ENCODE peak calls at places on chromosomes 4 and X, in seven cellular contexts. One of them, this sample, is unnamed.

GRCh38 chr4:152309418-152309817 is 226.5 kb downstream of the FBXW7 start:
- DNase-seq in K562: no peak
- DNase-seq in SK-N-SH: peak
- DNase-seq in HepG2: no peak
- DNase-seq in H1: no peak
- DNase-seq in GM12878: no peak
- DNase-seq in HCT116: no peak
- DNase-seq in this sample: no peak

GRCh38 chrX:20016618-20016945 is 25.7 kb upstream of the BCLAF3 start:
- DNase-seq in K562: no peak
- DNase-seq in SK-N-SH: no peak
- DNase-seq in HepG2: no peak
- DNase-seq in H1: no peak
- DNase-seq in GM12878: no peak
- DNase-seq in HCT116: no peak
- DNase-seq in this sample: no peak

GRCh38 chrX:138745215-138745614 is 33.7 kb upstream of the FGF13 start:
- DNase-seq in K562: peak
- DNase-seq in SK-N-SH: peak
- DNase-seq in HepG2: peak
- DNase-seq in H1: no peak
- DNase-seq in GM12878: peak
- DNase-seq in HCT116: no peak
- DNase-seq in this sample: peak

GRCh38 chrX:77788050-77788449 is 2.0 kb upstream of the ATRX start:
- DNase-seq in K562: peak
- DNase-seq in SK-N-SH: no peak
- DNase-seq in HepG2: peak
- DNase-seq in H1: no peak
- DNase-seq in GM12878: no peak
- DNase-seq in HCT116: peak
- DNase-seq in this sample: no peak

GRCh38 chrX:109218761-109219160 is 263.1 kb downstream of the GUCY2F start:
- DNase-seq in K562: no peak
- DNase-seq in SK-N-SH: no peak
- DNase-seq in HepG2: no peak
- DNase-seq in H1: no peak
- DNase-seq in GM12878: no peak
- DNase-seq in HCT116: no peak
- DNase-seq in this sample: no peak

GRCh38 chr4:107586321-107586720 is 133.7 kb downstream of the PAPSS1 start:
- DNase-seq in K562: no peak
- DNase-seq in SK-N-SH: no peak
- DNase-seq in HepG2: no peak
- DNase-seq in H1: no peak
- DNase-seq in GM12878: no peak
- DNase-seq in HCT116: no peak
- DNase-seq in this sample: no peak

GRCh38 chrX:48854898-48855297 is 19.5 kb upstream of the PCSK1N start:
- DNase-seq in K562: peak
- DNase-seq in SK-N-SH: no peak
- DNase-seq in HepG2: peak
- DNase-seq in H1: no peak
- DNase-seq in GM12878: no peak
- DNase-seq in HCT116: peak
- DNase-seq in this sample: no peak

GRCh38 chr4:74317616-74318256 is 9.5 kb downstream of the EPGN start:
- DNase-seq in K562: no peak
- DNase-seq in SK-N-SH: no peak
- DNase-seq in HepG2: no peak
- DNase-seq in H1: no peak
- DNase-seq in GM12878: no peak
- DNase-seq in HCT116: no peak
- DNase-seq in this sample: no peak

GRCh38 chr4:184514121-184514988 is 40.0 kb upstream of the IRF2 start:
- DNase-seq in K562: peak
- DNase-seq in SK-N-SH: peak
- DNase-seq in HepG2: no peak
- DNase-seq in H1: no peak
- DNase-seq in GM12878: peak
- DNase-seq in HCT116: no peak
- DNase-seq in this sample: no peak

GRCh38 chrX:45860450-45860849 is 659.8 kb upstream of the DIPK2B start:
- DNase-seq in K562: no peak
- DNase-seq in SK-N-SH: no peak
- DNase-seq in HepG2: no peak
- DNase-seq in H1: no peak
- DNase-seq in GM12878: no peak
- DNase-seq in HCT116: no peak
- DNase-seq in this sample: no peak

GRCh38 chr4:78481180-78481579 is 70.4 kb upstream of the ANXA3 start:
- DNase-seq in K562: no peak
- DNase-seq in SK-N-SH: no peak
- DNase-seq in HepG2: no peak
- DNase-seq in H1: no peak
- DNase-seq in GM12878: no peak
- DNase-seq in HCT116: no peak
- DNase-seq in this sample: no peak

GRCh38 chr4:155758500-155759371 is at the start of gene GUCY1B1:
- DNase-seq in K562: peak
- DNase-seq in SK-N-SH: peak
- DNase-seq in HepG2: no peak
- DNase-seq in H1: peak
- DNase-seq in GM12878: peak
- DNase-seq in HCT116: no peak
- DNase-seq in this sample: no peak

GRCh38 chr4:184448828-184449227 is 25.5 kb downstream of the IRF2 start:
- DNase-seq in K562: no peak
- DNase-seq in SK-N-SH: no peak
- DNase-seq in HepG2: no peak
- DNase-seq in H1: no peak
- DNase-seq in GM12878: no peak
- DNase-seq in HCT116: no peak
- DNase-seq in this sample: no peak

GRCh38 chrX:13376857-13377441 is 57.1 kb upstream of the ATXN3L start:
- DNase-seq in K562: no peak
- DNase-seq in SK-N-SH: peak
- DNase-seq in HepG2: no peak
- DNase-seq in H1: no peak
- DNase-seq in GM12878: no peak
- DNase-seq in HCT116: no peak
- DNase-seq in this sample: peak

GRCh38 chrX:101803451-101803850 is 128.4 kb downstream of the ZMAT1 start:
- DNase-seq in K562: no peak
- DNase-seq in SK-N-SH: no peak
- DNase-seq in HepG2: no peak
- DNase-seq in H1: no peak
- DNase-seq in GM12878: no peak
- DNase-seq in HCT116: no peak
- DNase-seq in this sample: no peak

GRCh38 chrX:19953145-19953544 is 37.7 kb downstream of the BCLAF3 start:
- DNase-seq in K562: no peak
- DNase-seq in SK-N-SH: no peak
- DNase-seq in HepG2: no peak
- DNase-seq in H1: no peak
- DNase-seq in GM12878: no peak
- DNase-seq in HCT116: no peak
- DNase-seq in this sample: no peak

GRCh38 chr4:83217721-83218522 is 66.7 kb downstream of the COQ2 start:
- DNase-seq in K562: peak
- DNase-seq in SK-N-SH: no peak
- DNase-seq in HepG2: no peak
- DNase-seq in H1: no peak
- DNase-seq in GM12878: peak
- DNase-seq in HCT116: no peak
- DNase-seq in this sample: no peak

GRCh38 chr4:76197971-76198410 is 15.6 kb downstream of the SCARB2 start:
- DNase-seq in K562: peak
- DNase-seq in SK-N-SH: peak
- DNase-seq in HepG2: no peak
- DNase-seq in H1: no peak
- DNase-seq in GM12878: no peak
- DNase-seq in HCT116: no peak
- DNase-seq in this sample: no peak

GRCh38 chr4:126790633-126791032 is 842.1 kb upstream of the INTU start:
- DNase-seq in K562: peak
- DNase-seq in SK-N-SH: no peak
- DNase-seq in HepG2: no peak
- DNase-seq in H1: no peak
- DNase-seq in GM12878: no peak
- DNase-seq in HCT116: no peak
- DNase-seq in this sample: peak

GRCh38 chrX:139559383-139560042 is 29.0 kb downstream of the F9 start:
- DNase-seq in K562: peak
- DNase-seq in SK-N-SH: peak
- DNase-seq in HepG2: peak
- DNase-seq in H1: no peak
- DNase-seq in GM12878: peak
- DNase-seq in HCT116: peak
- DNase-seq in this sample: peak

GRCh38 chr4:184400375-184400870 is 73.9 kb downstream of the IRF2 start:
- DNase-seq in K562: no peak
- DNase-seq in SK-N-SH: no peak
- DNase-seq in HepG2: no peak
- DNase-seq in H1: no peak
- DNase-seq in GM12878: no peak
- DNase-seq in HCT116: no peak
- DNase-seq in this sample: no peak

GRCh38 chr4:137545461-137545861 is 13.2 kb upstream of the PCDH18 start:
- DNase-seq in K562: no peak
- DNase-seq in SK-N-SH: no peak
- DNase-seq in HepG2: no peak
- DNase-seq in H1: no peak
- DNase-seq in GM12878: no peak
- DNase-seq in HCT116: no peak
- DNase-seq in this sample: no peak

GRCh38 chr4:69800599-69800998 is 40.2 kb upstream of the SULT1B1 start:
- DNase-seq in K562: no peak
- DNase-seq in SK-N-SH: no peak
- DNase-seq in HepG2: no peak
- DNase-seq in H1: no peak
- DNase-seq in GM12878: no peak
- DNase-seq in HCT116: no peak
- DNase-seq in this sample: no peak

DNA sequence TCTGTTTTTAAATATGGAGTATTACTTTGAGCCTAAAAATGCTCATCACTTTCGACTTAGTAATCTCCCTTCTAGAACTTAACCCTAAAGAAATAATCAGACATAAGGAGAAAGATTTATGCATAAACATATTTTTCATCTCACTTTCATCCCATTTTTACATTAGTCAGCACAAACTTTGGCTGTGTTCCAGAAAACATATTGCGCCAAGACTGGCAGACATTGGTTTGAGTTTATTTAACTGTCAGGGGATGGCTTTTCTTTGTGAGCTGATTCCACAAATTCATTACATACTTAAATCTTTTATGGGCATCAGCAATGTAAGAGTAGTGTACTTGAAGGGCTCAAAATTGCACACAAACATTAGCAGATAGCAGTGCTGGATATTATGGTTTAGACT is 23.7 kb downstream of the MAOA start:
- DNase-seq in K562: no peak
- DNase-seq in SK-N-SH: no peak
- DNase-seq in HepG2: no peak
- DNase-seq in H1: no peak
- DNase-seq in GM12878: no peak
- DNase-seq in HCT116: no peak
- DNase-seq in this sample: no peak
- TF ChIP-seq JUND in K562: no peak
- TF ChIP-seq JUND in SK-N-SH: no peak
- TF ChIP-seq JUND in HepG2: no peak
- TF ChIP-seq JUND in H1: no peak
- TF ChIP-seq JUND in GM12878: no peak
- TF ChIP-seq JUND in HCT116: no peak
- TF ChIP-seq JUND in this sample: no peak

GRCh38 chr4:125101706-125102105 is 213.0 kb upstream of the FAT4 start:
- DNase-seq in K562: no peak
- DNase-seq in SK-N-SH: no peak
- DNase-seq in HepG2: no peak
- DNase-seq in H1: no peak
- DNase-seq in GM12878: no peak
- DNase-seq in HCT116: no peak
- DNase-seq in this sample: no peak
- TF ChIP-seq JUND in K562: no peak
- TF ChIP-seq JUND in SK-N-SH: no peak
- TF ChIP-seq JUND in HepG2: no peak
- TF ChIP-seq JUND in H1: no peak
- TF ChIP-seq JUND in GM12878: no peak
- TF ChIP-seq JUND in HCT116: no peak
- TF ChIP-seq JUND in this sample: no peak

DNA sequence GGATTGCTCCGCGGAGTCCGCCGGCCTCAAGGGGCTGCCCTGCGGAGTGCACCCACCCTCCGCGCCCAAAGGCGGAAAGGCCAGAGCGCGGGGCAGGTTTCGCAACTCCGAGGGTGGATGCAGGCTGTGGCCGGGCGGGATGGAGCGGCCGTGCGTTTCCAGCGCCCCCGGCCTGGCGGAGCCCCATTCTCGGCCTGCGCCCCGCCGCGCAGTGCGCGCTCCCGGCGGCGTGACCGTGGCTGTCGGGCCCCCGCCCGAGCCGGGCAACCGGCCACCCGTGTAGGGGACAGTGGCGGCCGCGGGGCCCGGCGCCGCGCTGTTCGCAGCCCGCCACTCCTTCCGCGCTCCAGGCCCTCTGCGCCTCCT is 331 bp downstream of the SETD7 start:
- DNase-seq in K562: no peak
- DNase-seq in SK-N-SH: peak
- DNase-seq in HepG2: no peak
- DNase-seq in H1: no peak
- DNase-seq in GM12878: no peak
- DNase-seq in HCT116: no peak
- DNase-seq in this sample: peak
- TF ChIP-seq JUND in K562: no peak
- TF ChIP-seq JUND in SK-N-SH: no peak
- TF ChIP-seq JUND in HepG2: no peak
- TF ChIP-seq JUND in H1: no peak
- TF ChIP-seq JUND in GM12878: no peak
- TF ChIP-seq JUND in HCT116: no peak
- TF ChIP-seq JUND in this sample: no peak

DNA sequence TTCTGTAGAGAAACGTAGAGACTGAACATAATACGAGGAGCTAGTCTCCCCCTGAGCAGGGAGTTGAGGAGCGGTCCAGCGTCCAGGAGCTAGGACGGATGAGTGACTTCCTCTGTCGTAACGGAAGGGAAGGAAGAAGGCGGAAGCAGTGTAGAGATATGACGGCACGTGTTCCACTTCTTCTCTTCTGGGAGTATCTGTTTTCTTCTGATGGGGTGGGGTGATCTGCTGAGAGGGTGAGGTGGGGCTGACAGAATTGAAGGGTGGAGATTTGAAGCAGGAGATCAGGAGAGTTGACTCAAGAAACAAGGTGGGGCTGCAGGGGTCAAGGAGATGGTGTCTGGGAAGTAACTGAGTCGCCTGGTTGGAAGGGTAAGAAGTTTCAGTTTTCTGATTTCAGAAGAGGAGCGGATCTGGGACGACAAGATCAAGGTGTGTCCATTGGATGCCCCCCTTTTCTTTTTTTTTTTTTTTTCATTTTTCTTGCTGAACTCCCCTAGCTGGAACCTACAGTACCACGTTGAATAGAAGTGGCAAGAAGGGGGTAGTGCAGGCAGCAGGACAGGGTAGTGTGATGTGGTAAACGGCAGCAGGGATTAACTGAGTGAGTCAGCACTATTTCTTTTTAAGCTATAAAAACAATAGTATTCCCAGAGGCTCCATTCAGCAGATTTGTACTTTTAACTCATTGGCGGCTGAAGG is 50.7 kb upstream of the SETD7 start:
- DNase-seq in K562: peak
- DNase-seq in SK-N-SH: no peak
- DNase-seq in HepG2: no peak
- DNase-seq in H1: no peak
- DNase-seq in GM12878: no peak
- DNase-seq in HCT116: no peak
- DNase-seq in this sample: no peak
- TF ChIP-seq JUND in K562: no peak
- TF ChIP-seq JUND in SK-N-SH: no peak
- TF ChIP-seq JUND in HepG2: no peak
- TF ChIP-seq JUND in H1: no peak
- TF ChIP-seq JUND in GM12878: no peak
- TF ChIP-seq JUND in HCT116: no peak
- TF ChIP-seq JUND in this sample: no peak

This sample was measured in T47D.